ENCODE peak calls at places on chromosomes 12 and 14, in six cellular contexts. W, L, H, B, D and A are unnamed samples.

GRCh38 chr12:47124451-47124850 is 44.7 kb upstream of the AMIGO2 start:
- DNase-seq in W (no peak), L (no peak), H (no peak), B (peak; percentile 75), D (no peak), A (no peak)

GRCh38 chr14:100585448-100586152 is 1.6 kb downstream of the BEGAIN start:
- DNase-seq in W (peak; percentile 6), L (no peak), H (no peak), B (no peak), D (no peak), A (no peak)

GRCh38 chr12:120971299-120972180 is 6.8 kb upstream of the HNF1A start:
- DNase-seq in W (no peak), L (peak; percentile 78), H (no peak), B (peak; percentile 65), D (peak; percentile 25), A (no peak)

GRCh38 chr12:8819676-8819980 is 2.8 kb upstream of the A2ML1 start:
- DNase-seq in W (no peak), L (peak; percentile 79), H (no peak), B (no peak), D (no peak), A (no peak)

GRCh38 chr12:2842948-2843347 is 8.1 kb upstream of the NRIP2 start:
- DNase-seq in W (no peak), L (no peak), H (no peak), B (no peak), D (no peak), A (no peak)

GRCh38 chr14:98959958-98960616 is 311.9 kb downstream of the BCL11B start:
- DNase-seq in W (no peak), L (peak; percentile 13), H (no peak), B (no peak), D (no peak), A (no peak)

GRCh38 chr14:55028066-55028465 is 1.0 kb downstream of the SOCS4 start:
- DNase-seq in W (no peak), L (no peak), H (no peak), B (no peak), D (no peak), A (no peak)

GRCh38 chr12:29148065-29148957 is 767 bp upstream of the FAR2 start:
- DNase-seq in W (peak; percentile 42), L (no peak), H (no peak), B (peak; percentile 64), D (no peak), A (no peak)

GRCh38 chr12:45728625-45729232 is 777 bp upstream of the ARID2 start:
- DNase-seq in W (peak; percentile 97), L (peak; percentile 98), H (peak; percentile 97), B (peak; percentile 92), D (peak; percentile 83), A (peak; percentile 67)

GRCh38 chr12:45729233-45730115 is at the start of gene ARID2:
- DNase-seq in W (peak; percentile 73), L (peak; percentile 62), H (peak; percentile 67), B (peak; percentile 59), D (no peak), A (no peak)

GRCh38 chr12:45726594-45727300 is 2.8 kb upstream of the ARID2 start:
- DNase-seq in W (peak; percentile 61), L (peak; percentile 43), H (peak; percentile 58), B (peak; percentile 31), D (no peak), A (no peak)

GRCh38 chr12:45727301-45727993 is 2.1 kb upstream of the ARID2 start:
- DNase-seq in W (peak; percentile 94), L (peak; percentile 97), H (peak; percentile 91), B (peak; percentile 96), D (peak; percentile 90), A (peak; percentile 89)

DNA sequence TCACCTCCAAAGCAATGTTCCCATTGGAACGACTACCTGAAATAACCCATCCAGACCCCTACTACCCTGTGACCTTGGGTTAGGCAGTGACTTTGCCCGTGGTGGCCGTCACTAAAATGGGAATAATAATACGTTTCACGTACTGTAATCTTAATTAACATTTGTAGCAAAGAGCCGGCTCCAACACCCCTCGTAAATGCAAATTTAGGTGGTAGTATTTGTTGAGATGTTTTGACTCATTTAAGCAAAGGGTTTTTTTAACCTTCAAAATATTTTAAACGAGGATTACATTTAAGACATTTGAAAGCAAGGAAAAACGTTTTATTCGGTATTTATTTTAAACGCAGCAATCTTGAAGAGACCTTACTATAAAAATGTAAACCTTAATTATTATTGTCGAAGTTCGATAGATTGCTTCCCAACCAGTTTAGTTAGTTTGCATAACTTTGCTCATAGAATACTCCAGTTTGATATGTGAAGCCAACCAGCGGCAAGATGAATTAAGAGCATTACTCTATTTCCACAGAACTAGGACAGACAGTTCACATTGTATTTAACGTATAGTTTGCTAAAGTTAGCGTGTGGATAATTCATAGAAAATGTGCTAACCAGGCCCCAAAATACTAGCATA is 1.4 kb upstream of the ARID2 start:
- DNase-seq in W (no peak), L (no peak), H (no peak), B (no peak), D (no peak), A (no peak)
- TF ChIP-seq CTCF in W (no peak), L (no peak), H (no peak), B (no peak), D (no peak), A (no peak)

GRCh38 chr14:52553671-52554575 is 1.3 kb downstream of the GPR137C start:
- DNase-seq in W (peak; percentile 85), L (peak; percentile 50), H (peak; percentile 92), B (peak; percentile 88), D (peak; percentile 53), A (peak; percentile 68)
- TF ChIP-seq CTCF in W (no peak), L (no peak), H (no peak), B (no peak), D (no peak), A (no peak)

DNA sequence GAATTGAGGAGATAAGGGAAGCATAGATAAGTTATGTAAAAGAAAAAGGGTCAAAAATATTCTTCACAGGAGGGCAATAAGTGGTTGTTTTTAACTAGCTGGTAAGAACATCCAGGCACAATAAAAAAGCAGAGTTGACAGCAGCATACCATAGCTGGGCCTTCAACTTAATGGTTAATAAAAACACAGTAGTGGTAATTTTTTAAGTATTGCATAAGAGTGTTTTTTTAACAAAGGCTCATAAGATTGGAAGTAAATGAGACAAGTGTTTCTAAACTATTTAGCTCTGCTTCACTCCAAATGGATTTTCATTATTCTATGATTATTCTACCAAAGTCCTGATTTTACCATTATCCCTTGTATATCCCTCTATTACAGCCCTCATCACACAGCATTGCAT is 140.1 kb upstream of the TSPAN8 start:
- DNase-seq in W (no peak), L (no peak), H (no peak), B (no peak), D (no peak), A (no peak)
- TF ChIP-seq CTCF in W (no peak), L (no peak), H (no peak), B (no peak), D (no peak), A (no peak)

DNA sequence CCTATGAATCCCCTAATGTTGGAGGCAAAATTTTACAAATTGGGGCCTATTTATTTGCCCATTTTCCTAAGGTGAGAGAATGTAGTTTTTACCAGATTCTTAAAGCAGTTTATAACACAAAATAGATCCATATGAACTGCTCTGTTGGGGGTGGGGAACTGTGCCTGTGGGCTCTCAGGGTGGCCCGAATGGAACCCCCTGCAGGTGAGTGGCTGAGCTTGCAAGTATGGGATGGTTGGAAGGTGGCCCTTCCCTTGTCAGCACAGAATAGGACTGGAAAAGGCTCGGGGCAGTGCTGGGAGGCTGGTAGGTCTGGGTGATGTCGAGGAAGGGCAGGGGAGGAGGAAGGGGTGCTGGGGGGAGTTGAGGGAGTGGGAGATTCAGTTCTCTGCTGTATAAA is 4.9 kb downstream of the VSX2 start:
- DNase-seq in W (no peak), L (peak; percentile 70), H (no peak), B (no peak), D (no peak), A (no peak)
- TF ChIP-seq CTCF in W (no peak), L (peak; percentile 58), H (no peak), B (no peak), D (no peak), A (no peak)

DNA sequence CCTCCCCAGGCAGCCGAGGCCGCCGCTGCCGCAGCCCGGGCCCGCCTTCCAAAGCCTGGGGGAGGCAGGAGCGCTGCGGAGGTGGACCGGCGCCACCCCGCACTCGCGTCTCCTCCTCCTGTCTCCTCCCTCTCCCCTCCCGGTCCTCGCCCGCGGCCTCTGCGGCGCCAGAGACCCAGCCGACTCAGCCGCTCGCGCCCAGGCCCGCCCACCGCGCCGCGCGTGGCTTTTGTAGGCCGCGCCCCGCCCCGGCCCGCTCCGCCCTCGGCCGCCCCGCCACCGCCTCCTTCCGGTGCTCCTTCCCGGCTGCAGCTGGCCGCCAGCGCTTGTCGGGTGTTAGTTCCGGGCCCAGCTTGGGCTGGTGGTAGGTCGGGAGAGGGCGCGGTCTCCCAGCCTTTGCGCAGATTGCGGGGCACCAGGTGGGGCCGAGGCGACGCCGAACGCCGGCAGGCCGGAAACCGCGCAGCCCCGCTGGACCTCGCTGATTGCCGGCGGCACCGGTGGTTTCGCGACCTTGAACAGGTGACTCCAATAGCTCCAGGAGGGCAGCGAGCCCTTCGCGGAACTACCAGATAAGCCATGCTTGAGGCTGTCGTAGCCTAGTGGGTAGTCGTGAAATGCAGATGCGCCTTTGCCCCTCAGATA is at the start of gene CAPRIN2:
- DNase-seq in W (peak; percentile 97), L (peak; percentile 97), H (peak; percentile 98), B (peak; percentile 89), D (peak; percentile 76), A (peak; percentile 77)
- TF ChIP-seq CTCF in W (peak; percentile 54), L (no peak), H (no peak), B (no peak), D (peak; percentile 23), A (peak; percentile 36)

DNA sequence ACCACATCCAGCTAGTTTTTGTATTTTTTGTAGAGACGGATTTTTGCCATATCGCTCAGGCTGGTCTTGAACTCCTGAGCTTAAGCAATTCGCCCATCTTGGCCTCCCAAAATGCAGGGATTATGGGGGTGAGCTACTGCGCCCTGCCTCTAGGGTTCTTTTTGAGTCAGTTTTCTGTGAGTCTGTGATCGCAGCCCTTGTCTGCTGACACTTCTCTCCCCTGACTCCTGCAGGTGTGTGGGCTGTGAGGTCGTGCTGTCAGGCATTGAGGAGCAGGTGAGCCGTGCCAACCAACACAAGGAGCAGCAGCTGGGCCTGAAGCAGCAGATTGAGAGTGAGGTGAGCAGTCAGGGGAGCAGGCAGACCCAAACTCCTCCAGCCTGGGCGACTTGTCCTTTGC is 6.3 kb downstream of the COPS7A start:
- DNase-seq in W (no peak), L (peak; percentile 42), H (no peak), B (no peak), D (no peak), A (no peak)
- TF ChIP-seq CTCF in W (no peak), L (no peak), H (no peak), B (no peak), D (no peak), A (no peak)